ENCODE peak calls at places on chromosomes 7 and 10, in nine cellular contexts. F is mammary epithelial cell; Z is heart left ventricle; J is lower leg skin; K is IMR-90; P is CD8-positive, alpha-beta T cell; A is fibroblast of lung; X is lower lobe of right lung; T is colonic mucosa. G is an unnamed sample.

GRCh38 chr10:117391436-117392205 is 16.4 kb upstream of the PDZD8 start:
- DNase-seq in F (no peak), Z (peak; percentile 41), J (no peak), K (peak; percentile 30), P (no peak), A (no peak), X (peak; percentile 59), T (no peak), G (peak; percentile 63)

GRCh38 chr7:151120896-151121295 is 34.6 kb downstream of the AGAP3 start:
- DNase-seq in F (no peak), Z (no peak), J (no peak), K (no peak), P (no peak), A (no peak), X (peak; percentile 39), T (no peak), G (no peak)

GRCh38 chr10:127798116-127798515 is 61.1 kb downstream of the FOXI2 start:
- DNase-seq in F (no peak), Z (no peak), J (no peak), K (no peak), P (no peak), A (no peak), X (no peak), T (no peak), G (no peak)

GRCh38 chr7:23022258-23022745 is 8.4 kb upstream of the HYCC1 start:
- DNase-seq in F (peak; percentile 70), Z (no peak), J (no peak), K (peak; percentile 95), P (no peak), A (peak; percentile 97), X (no peak), T (no peak), G (peak; percentile 91)

GRCh38 chr10:19107406-19107805 is 58.8 kb downstream of the MALRD1 start:
- DNase-seq in F (no peak), Z (no peak), J (no peak), K (no peak), P (no peak), A (no peak), X (no peak), T (no peak), G (no peak)

GRCh38 chr7:23915196-23915595 is 205.2 kb downstream of the STK31 start:
- DNase-seq in F (no peak), Z (no peak), J (no peak), K (no peak), P (no peak), A (no peak), X (no peak), T (no peak), G (no peak)

GRCh38 chr7:131103997-131104396 is 223.7 kb upstream of the MKLN1 start:
- DNase-seq in F (peak; percentile 68), Z (no peak), J (no peak), K (peak; percentile 89), P (no peak), A (peak; percentile 67), X (no peak), T (no peak), G (peak; percentile 77)

GRCh38 chr7:70710011-70710480 is 421.9 kb upstream of the GALNT17 start:
- DNase-seq in F (peak; percentile 86), Z (no peak), J (no peak), K (peak; percentile 76), P (no peak), A (peak; percentile 72), X (no peak), T (no peak), G (peak; percentile 82)

GRCh38 chr10:96789571-96790108 is 42.5 kb upstream of the LCOR start:
- DNase-seq in F (no peak), Z (peak; percentile 61), J (no peak), K (no peak), P (no peak), A (no peak), X (no peak), T (no peak), G (peak; percentile 22)

GRCh38 chr10:123390874-123391273 is 236.7 kb downstream of the BUB3 start:
- DNase-seq in F (no peak), Z (no peak), J (no peak), K (no peak), P (no peak), A (no peak), X (no peak), T (no peak), G (no peak)

GRCh38 chr10:128431506-128431905 is 305.3 kb upstream of the MKI67 start:
- DNase-seq in F (no peak), Z (no peak), J (no peak), K (no peak), P (no peak), A (no peak), X (no peak), T (no peak), G (no peak)

DNA sequence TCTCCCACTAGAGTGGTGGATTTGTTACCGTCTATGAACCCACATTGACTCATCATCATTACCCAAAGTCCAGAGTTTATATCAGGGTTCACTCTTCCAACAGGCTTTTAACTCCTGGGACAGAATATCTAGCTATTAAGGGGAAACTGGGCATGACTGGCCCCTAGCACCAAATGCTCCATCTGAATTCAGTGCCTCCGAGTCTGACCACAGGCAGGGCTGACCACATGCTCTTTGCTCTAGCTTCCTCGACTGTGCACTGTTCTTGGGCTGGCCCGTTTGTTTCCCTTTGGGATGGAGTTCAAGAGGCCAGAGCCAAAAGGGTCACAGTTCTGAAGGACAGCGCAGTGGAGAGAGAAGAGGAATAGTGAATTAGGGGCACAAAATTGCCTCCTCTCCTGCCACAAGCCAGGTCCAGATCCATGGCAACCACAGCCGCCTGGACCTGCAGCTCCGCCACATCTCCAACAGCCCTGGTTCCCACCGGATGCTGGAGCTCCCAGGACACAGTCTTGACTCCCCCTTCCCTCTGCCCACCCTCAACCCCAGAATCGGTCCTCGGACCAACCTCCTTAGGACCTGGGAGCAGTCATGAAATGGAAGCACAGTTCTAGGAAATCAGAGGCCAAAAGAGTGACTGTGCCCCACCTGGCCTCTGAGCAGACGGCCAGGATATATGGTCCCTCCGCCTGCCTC is 16.2 kb downstream of the CAMK2G start:
- DNase-seq in F (no peak), Z (no peak), J (no peak), K (no peak), P (no peak), A (no peak), X (no peak), T (no peak), G (no peak)
- TF ChIP-seq CTCF in F (no peak), Z (no peak), J (no peak), K (no peak), P (no peak), A (no peak), X (no peak), T (no peak), G (no peak)

DNA sequence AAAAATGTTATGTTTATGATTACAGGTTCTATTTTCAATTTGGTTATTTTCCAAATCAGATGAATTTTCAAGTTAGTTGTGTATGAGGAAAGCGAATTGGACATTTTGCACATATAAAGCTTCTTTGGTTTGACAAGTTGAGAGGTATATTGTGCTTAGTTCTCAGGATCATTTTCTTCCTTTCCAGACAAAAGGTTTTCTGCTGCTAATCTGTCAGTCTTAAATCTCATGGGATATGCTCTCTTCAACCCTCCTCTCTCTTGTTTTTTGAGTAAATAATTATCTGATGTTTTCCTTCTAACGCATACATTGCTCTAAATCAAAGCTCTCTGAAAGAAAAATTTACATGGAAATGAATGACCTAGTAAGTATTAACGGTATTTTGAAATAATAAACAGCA is 77.9 kb downstream of the PPP1R3A start:
- DNase-seq in F (no peak), Z (no peak), J (no peak), K (no peak), P (no peak), A (no peak), X (no peak), T (no peak), G (no peak)
- H3K4me3 ChIP-seq in F (no peak overlapping the region), Z (no peak overlapping the region), J (no peak overlapping the region), K (no peak overlapping the region), P (no peak overlapping the region), A (no peak overlapping the region), X (no peak overlapping the region), T (no peak overlapping the region), G (no peak overlapping the region)

DNA sequence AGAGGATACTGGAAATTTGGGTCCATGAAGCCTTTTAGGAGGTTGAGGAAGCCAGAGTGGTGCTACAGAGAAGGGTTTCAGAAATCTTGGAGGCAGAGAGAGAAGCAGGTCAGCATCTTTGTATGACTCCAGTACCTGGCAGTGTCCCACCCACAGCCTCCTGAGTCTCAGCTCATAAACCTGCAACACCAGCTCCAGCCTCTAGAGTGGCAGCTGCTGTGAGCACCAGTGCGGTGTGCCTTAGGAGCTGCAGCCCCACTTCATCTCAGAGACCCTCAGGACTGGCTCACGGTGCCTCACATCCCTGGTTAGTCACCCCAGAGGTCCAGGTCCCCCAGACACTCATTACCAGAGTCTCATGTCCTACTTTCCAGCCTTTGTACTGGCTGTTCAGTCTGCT is 84.8 kb upstream of the PRKAR2B start:
- DNase-seq in F (no peak), Z (no peak), J (no peak), K (no peak), P (no peak), A (no peak), X (no peak), T (no peak), G (no peak)
- TF ChIP-seq CTCF in F (no peak), Z (no peak), J (no peak), K (no peak), P (no peak), A (no peak), X (no peak), T (no peak), G (peak; percentile 32)

GRCh38 chr7:37352974-37353948 is 95.4 kb downstream of the ELMO1 start:
- DNase-seq in F (no peak), Z (peak; percentile 34), J (peak; percentile 49), K (no peak), P (peak; percentile 36), A (no peak), X (no peak), T (peak; percentile 29), G (no peak)
- H3K4me3 ChIP-seq in F (no peak overlapping the region), Z (no peak overlapping the region), J (no peak overlapping the region), K (no peak overlapping the region), P (peak overlapping the region; percentile 75), A (no peak overlapping the region), X (peak overlapping the region; percentile 42), T (no peak overlapping the region), G (no peak overlapping the region)

DNA sequence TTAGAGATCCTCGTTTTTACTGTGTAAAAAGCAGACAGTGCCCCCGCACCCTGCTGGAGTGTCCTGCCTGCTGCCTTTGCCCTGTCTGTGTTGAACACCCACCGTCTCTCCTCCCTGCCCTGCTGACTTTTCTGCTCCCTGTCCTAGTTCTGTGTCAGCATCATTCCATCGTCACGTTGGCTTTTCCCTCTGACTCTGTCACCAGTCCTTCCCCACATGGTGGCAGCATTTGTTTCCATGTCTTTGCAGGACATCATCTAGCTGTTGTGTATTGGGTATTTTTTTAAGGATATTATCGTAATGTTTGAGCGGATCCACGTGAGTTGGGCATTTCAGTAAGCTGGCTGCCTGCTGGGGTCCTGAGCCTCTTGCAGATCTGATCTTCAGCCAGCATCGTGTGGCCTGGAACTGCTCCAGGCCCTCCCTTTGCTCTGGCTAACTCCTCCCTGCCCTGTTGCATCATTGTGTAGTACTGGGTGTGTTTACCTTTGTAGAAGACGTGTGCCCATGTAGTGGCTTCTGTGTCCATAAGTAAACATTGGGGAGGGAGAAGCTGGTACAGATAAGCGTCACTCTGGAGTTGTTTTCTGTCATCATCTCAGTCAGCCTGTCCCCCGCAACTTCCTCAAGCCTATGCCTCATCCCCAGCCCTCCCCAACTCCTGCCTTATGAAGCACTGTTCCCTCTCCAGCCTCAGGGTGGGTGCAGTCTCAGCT is 44.2 kb downstream of the TRRAP start:
- DNase-seq in F (no peak), Z (no peak), J (no peak), K (peak; percentile 76), P (no peak), A (peak; percentile 87), X (peak; percentile 72), T (no peak), G (peak; percentile 86)
- TF ChIP-seq CTCF in F (no peak), Z (peak; percentile 34), J (no peak), K (no peak), P (no peak), A (peak; percentile 10), X (no peak), T (no peak), G (peak; percentile 14)